ENCODE peak calls at places on chromosomes 2 and 18, in seven cellular contexts. Q is IMR-90, B is psoas muscle, V is fibroblast of mammary gland, P is kidney epithelial cell, L is mesendoderm, R is neural progenitor cell. X is an unnamed sample.

GRCh38 chr2:162317910-162318279 is 589 bp downstream of the IFIH1 start:
- DNase-seq in Q (no peak), B (no peak), V (peak; percentile 16), P (no peak), L (peak; percentile 25), R (no peak), X (peak; percentile 7)

GRCh38 chr2:189287982-189288494 is 108.5 kb upstream of the COL5A2 start:
- DNase-seq in Q (peak; percentile 91), B (no peak), V (peak; percentile 90), P (peak; percentile 47), L (peak; percentile 89), R (peak; percentile 72), X (peak; percentile 91)

GRCh38 chr18:72720116-72720515 is 147.7 kb downstream of the NETO1 start:
- DNase-seq in Q (no peak), B (no peak), V (no peak), P (no peak), L (peak; percentile 63), R (no peak), X (no peak)

GRCh38 chr2:43009448-43009847 is 217.0 kb downstream of the ZFP36L2 start:
- DNase-seq in Q (no peak), B (no peak), V (no peak), P (no peak), L (no peak), R (no peak), X (no peak)

GRCh38 chr2:10460366-10460796 is 12.3 kb upstream of the ODC1 start:
- DNase-seq in Q (no peak), B (no peak), V (no peak), P (no peak), L (no peak), R (no peak), X (no peak)

GRCh38 chr18:74493689-74494088 is 2.5 kb upstream of the CNDP2 start:
- DNase-seq in Q (peak; percentile 55), B (no peak), V (peak; percentile 63), P (no peak), L (peak; percentile 82), R (peak; percentile 72), X (peak; percentile 71)

GRCh38 chr2:158489366-158490112 is 32.8 kb downstream of the PKP4 start:
- DNase-seq in Q (no peak), B (no peak), V (no peak), P (no peak), L (peak; percentile 67), R (peak; percentile 34), X (no peak)

GRCh38 chr2:68103656-68104055 is 40.9 kb upstream of the C1D start:
- DNase-seq in Q (peak; percentile 28), B (no peak), V (peak; percentile 44), P (no peak), L (no peak), R (no peak), X (no peak)

GRCh38 chr2:54722641-54723299 is 692 bp upstream of the EML6 start:
- DNase-seq in Q (peak; percentile 70), B (no peak), V (peak; percentile 95), P (no peak), L (peak; percentile 3), R (no peak), X (peak; percentile 75)

GRCh38 chr18:906416-907170 is 1.9 kb downstream of the ADCYAP1 start:
- DNase-seq in Q (no peak), B (no peak), V (no peak), P (no peak), L (peak; percentile 71), R (peak; percentile 69), X (peak; percentile 5)

GRCh38 chr2:203592470-203592869 is 57.4 kb upstream of the RAPH1 start:
- DNase-seq in Q (no peak), B (no peak), V (no peak), P (no peak), L (no peak), R (no peak), X (no peak)

GRCh38 chr2:127508025-127508620 is 18.2 kb downstream of the IWS1 start:
- DNase-seq in Q (peak; percentile 42), B (no peak), V (peak; percentile 50), P (no peak), L (no peak), R (no peak), X (no peak)

GRCh38 chr2:231717281-231718180 is 9.2 kb downstream of the PTMA start:
- DNase-seq in Q (peak; percentile 76), B (peak; percentile 59), V (peak; percentile 94), P (no peak), L (peak; percentile 94), R (no peak), X (peak; percentile 25)

GRCh38 chr2:7588295-7588694 is 671.1 kb downstream of the RNF144A start:
- DNase-seq in Q (no peak), B (no peak), V (peak; percentile 2), P (no peak), L (no peak), R (no peak), X (no peak)

GRCh38 chr18:45370190-45371010 is 244.9 kb upstream of the SLC14A2 start:
- DNase-seq in Q (no peak), B (no peak), V (peak; percentile 70), P (no peak), L (peak; percentile 51), R (no peak), X (no peak)

GRCh38 chr2:62908145-62908544 is 142.5 kb upstream of the OTX1 start:
- DNase-seq in Q (no peak), B (no peak), V (no peak), P (no peak), L (no peak), R (no peak), X (no peak)

GRCh38 chr2:97728091-97728596 is 14.8 kb downstream of the ZAP70 start:
- DNase-seq in Q (no peak), B (no peak), V (peak; percentile 32), P (no peak), L (no peak), R (no peak), X (peak; percentile 54)

GRCh38 chr2:182115258-182115657 is 129.6 kb downstream of the PPP1R1C start:
- DNase-seq in Q (no peak), B (no peak), V (no peak), P (no peak), L (no peak), R (no peak), X (no peak)

GRCh38 chr2:154452906-154453493 is 245.5 kb upstream of the KCNJ3 start:
- DNase-seq in Q (no peak), B (no peak), V (peak; percentile 27), P (peak; percentile 7), L (peak; percentile 54), R (no peak), X (peak; percentile 26)

GRCh38 chr2:150477347-150477746 is 10.1 kb downstream of the RND3 start:
- DNase-seq in Q (peak; percentile 50), B (no peak), V (no peak), P (no peak), L (peak; percentile 48), R (no peak), X (peak; percentile 52)

GRCh38 chr2:219001577-219002394 is 8.6 kb upstream of the CRYBA2 start:
- DNase-seq in Q (no peak), B (no peak), V (no peak), P (no peak), L (peak; percentile 56), R (peak; percentile 39), X (no peak)

GRCh38 chr2:235059161-235059560 is 107.3 kb downstream of the SH3BP4 start:
- DNase-seq in Q (no peak), B (no peak), V (peak; percentile 22), P (no peak), L (no peak), R (no peak), X (no peak)

GRCh38 chr2:24258718-24259117 is 83.9 kb downstream of the FAM228A start:
- DNase-seq in Q (no peak), B (no peak), V (no peak), P (no peak), L (no peak), R (no peak), X (no peak)

GRCh38 chr2:234292205-234292954 is 204.5 kb downstream of the ARL4C start:
- DNase-seq in Q (no peak), B (no peak), V (no peak), P (no peak), L (peak; percentile 22), R (no peak), X (peak; percentile 82)

GRCh38 chr2:4693266-4693665 is 989.9 kb downstream of the DCDC2C start:
- DNase-seq in Q (no peak), B (peak; percentile 45), V (no peak), P (peak; percentile 23), L (no peak), R (no peak), X (no peak)

GRCh38 chr18:67513285-67513684 is 3.2 kb downstream of the DSEL start:
- DNase-seq in Q (no peak), B (no peak), V (no peak), P (no peak), L (peak; percentile 59), R (peak; percentile 11), X (no peak)
- H3K4me3 ChIP-seq in Q (peak overlapping the region; percentile 3), B (no peak overlapping the region), V (no peak overlapping the region), P (no peak overlapping the region), L (no peak overlapping the region), R (no peak overlapping the region), X (no peak overlapping the region)

DNA sequence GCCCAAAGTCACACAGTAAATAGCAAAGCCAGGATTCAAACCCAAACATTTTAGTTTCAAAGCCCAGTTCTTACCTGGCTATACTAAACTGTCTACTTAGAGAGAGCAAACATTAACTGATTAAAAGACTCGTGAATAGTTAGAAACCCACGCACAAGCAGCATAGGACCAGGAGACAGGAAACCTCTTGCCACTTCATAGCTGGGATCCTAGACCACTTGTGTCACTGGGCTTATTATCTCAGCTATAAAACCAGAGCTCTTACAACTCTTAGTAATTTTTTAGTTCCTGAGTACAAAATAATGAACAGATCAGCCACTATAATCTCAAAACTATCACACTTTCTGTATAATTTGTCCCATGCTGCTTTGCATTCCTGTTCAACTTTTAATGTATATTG is 2.4 kb upstream of the AAK1 start:
- DNase-seq in Q (no peak), B (no peak), V (no peak), P (no peak), L (no peak), R (no peak), X (no peak)
- H3K4me3 ChIP-seq in Q (no peak overlapping the region), B (peak overlapping the region; percentile 99), V (no peak overlapping the region), P (no peak overlapping the region), L (no peak overlapping the region), R (no peak overlapping the region), X (no peak overlapping the region)

DNA sequence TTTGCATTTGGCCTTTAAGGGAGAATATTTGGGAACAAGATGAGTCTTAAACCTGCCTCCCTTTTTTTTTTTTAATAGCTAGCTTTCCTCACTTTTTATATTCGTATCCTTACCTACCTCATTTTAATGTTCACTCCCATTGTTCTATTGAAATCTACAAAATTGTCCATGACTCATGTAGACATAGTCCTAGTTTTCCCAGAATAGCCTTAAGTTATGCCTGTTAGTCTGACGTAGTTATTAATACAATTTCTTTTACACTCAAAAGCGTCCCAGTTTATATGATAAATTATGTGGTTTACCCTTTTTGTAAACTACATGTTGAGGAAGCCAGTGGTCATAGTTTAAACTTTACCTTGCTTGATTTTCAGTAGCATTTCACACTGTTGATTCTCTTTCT is 73.4 kb downstream of the UBR3 start:
- DNase-seq in Q (peak; percentile 28), B (no peak), V (no peak), P (no peak), L (no peak), R (no peak), X (peak; percentile 54)
- H3K4me3 ChIP-seq in Q (no peak overlapping the region), B (no peak overlapping the region), V (no peak overlapping the region), P (no peak overlapping the region), L (no peak overlapping the region), R (no peak overlapping the region), X (no peak overlapping the region)

DNA sequence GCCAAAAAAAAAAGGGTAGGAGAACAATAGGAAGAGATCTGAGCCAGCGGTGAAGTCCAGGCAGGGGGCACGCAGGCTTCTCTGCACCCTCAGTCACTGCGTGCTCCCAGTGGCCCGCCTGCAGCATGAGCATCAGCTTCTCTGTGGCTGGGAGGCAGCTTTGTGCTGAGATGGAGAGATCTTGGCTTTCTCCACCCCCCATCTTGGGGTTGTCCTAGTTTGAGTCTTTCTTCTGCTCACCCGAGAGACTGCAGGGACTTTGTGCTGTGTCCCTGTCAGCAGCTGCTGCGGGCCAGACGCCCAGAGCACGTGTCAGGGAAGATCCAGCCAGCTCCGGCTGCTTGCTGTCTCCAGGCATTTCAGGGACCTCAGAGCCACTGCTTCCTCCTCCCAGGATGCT is 20.3 kb downstream of the TRAPPC12 start:
- DNase-seq in Q (no peak), B (peak; percentile 82), V (no peak), P (no peak), L (no peak), R (peak; percentile 56), X (no peak)
- H3K4me3 ChIP-seq in Q (no peak overlapping the region), B (no peak overlapping the region), V (no peak overlapping the region), P (no peak overlapping the region), L (no peak overlapping the region), R (peak overlapping the region; percentile 3), X (no peak overlapping the region)